ENCODE peak calls at places on chromosomes 1 and 21, in five cellular contexts. One of them, this sample, is unnamed.
A peak's percentile ranks its signal among the peaks of the same experiment; 100 is the strongest.

GRCh38 chr1:246602194-246602593 is 35.9 kb downstream of the CNST start:
- DNase-seq in activated CD4-positive, alpha-beta T cell treated with anti-CD3 and anti-CD28 coated beads for 1 hour: no peak
- DNase-seq in mucosa of gallbladder: no peak
- DNase-seq in H1: no peak
- DNase-seq in SJSA1: no peak
- DNase-seq in this sample: peak; percentile 57

GRCh38 chr1:171762143-171762563 is 19.3 kb upstream of the METTL13 start:
- DNase-seq in SJSA1: no peak
- DNase-seq in activated CD4-positive, alpha-beta T cell treated with anti-CD3 and anti-CD28 coated beads for 1 hour: no peak
- DNase-seq in mucosa of gallbladder: no peak
- DNase-seq in H1: no peak
- DNase-seq in this sample: no peak

GRCh38 chr1:150550222-150551048 is 1.2 kb downstream of the ADAMTSL4 start:
- DNase-seq in SJSA1: no peak
- DNase-seq in mucosa of gallbladder: no peak
- DNase-seq in H1: no peak
- DNase-seq in activated CD4-positive, alpha-beta T cell treated with anti-CD3 and anti-CD28 coated beads for 1 hour: no peak
- DNase-seq in this sample: no peak

GRCh38 chr1:156081174-156082110 is 823 bp downstream of the MEX3A start:
- DNase-seq in SJSA1: no peak
- DNase-seq in activated CD4-positive, alpha-beta T cell treated with anti-CD3 and anti-CD28 coated beads for 1 hour: no peak
- DNase-seq in H1: no peak
- DNase-seq in mucosa of gallbladder: no peak
- DNase-seq in this sample: no peak

GRCh38 chr1:153566414-153567371 is 1.0 kb upstream of the S100A2 start:
- DNase-seq in H1: peak; percentile 90
- DNase-seq in mucosa of gallbladder: peak; percentile 96
- DNase-seq in activated CD4-positive, alpha-beta T cell treated with anti-CD3 and anti-CD28 coated beads for 1 hour: peak; percentile 80
- DNase-seq in SJSA1: peak; percentile 99
- DNase-seq in this sample: peak; percentile 95

GRCh38 chr1:109895720-109896504 is 14.7 kb upstream of the CSF1 start:
- DNase-seq in SJSA1: peak; percentile 66
- DNase-seq in activated CD4-positive, alpha-beta T cell treated with anti-CD3 and anti-CD28 coated beads for 1 hour: no peak
- DNase-seq in H1: no peak
- DNase-seq in mucosa of gallbladder: peak; percentile 56
- DNase-seq in this sample: peak; percentile 53

GRCh38 chr1:193434319-193434718 is 247.9 kb upstream of the B3GALT2 start:
- DNase-seq in mucosa of gallbladder: no peak
- DNase-seq in SJSA1: no peak
- DNase-seq in activated CD4-positive, alpha-beta T cell treated with anti-CD3 and anti-CD28 coated beads for 1 hour: no peak
- DNase-seq in H1: no peak
- DNase-seq in this sample: no peak

GRCh38 chr1:47598357-47598756 is 160.5 kb downstream of the FOXD2 start:
- DNase-seq in mucosa of gallbladder: peak; percentile 1
- DNase-seq in H1: no peak
- DNase-seq in SJSA1: no peak
- DNase-seq in activated CD4-positive, alpha-beta T cell treated with anti-CD3 and anti-CD28 coated beads for 1 hour: no peak
- DNase-seq in this sample: no peak

GRCh38 chr1:218374972-218375371 is 29.8 kb downstream of the TGFB2 start:
- DNase-seq in H1: no peak
- DNase-seq in mucosa of gallbladder: no peak
- DNase-seq in SJSA1: peak; percentile 53
- DNase-seq in activated CD4-positive, alpha-beta T cell treated with anti-CD3 and anti-CD28 coated beads for 1 hour: no peak
- DNase-seq in this sample: no peak

GRCh38 chr1:69671363-69672010 is 103.8 kb downstream of the LRRC7 start:
- DNase-seq in mucosa of gallbladder: no peak
- DNase-seq in activated CD4-positive, alpha-beta T cell treated with anti-CD3 and anti-CD28 coated beads for 1 hour: no peak
- DNase-seq in SJSA1: no peak
- DNase-seq in H1: no peak
- DNase-seq in this sample: no peak

GRCh38 chr1:42586016-42586415 is 72.2 kb upstream of the PPIH start:
- DNase-seq in H1: no peak
- DNase-seq in activated CD4-positive, alpha-beta T cell treated with anti-CD3 and anti-CD28 coated beads for 1 hour: no peak
- DNase-seq in SJSA1: no peak
- DNase-seq in mucosa of gallbladder: no peak
- DNase-seq in this sample: no peak

GRCh38 chr1:201907621-201908020 is 18.9 kb downstream of the SHISA4 start:
- DNase-seq in mucosa of gallbladder: no peak
- DNase-seq in H1: no peak
- DNase-seq in SJSA1: no peak
- DNase-seq in activated CD4-positive, alpha-beta T cell treated with anti-CD3 and anti-CD28 coated beads for 1 hour: no peak
- DNase-seq in this sample: no peak

GRCh38 chr1:205974712-205975111 is 28.5 kb downstream of the RAB7B start:
- DNase-seq in H1: no peak
- DNase-seq in activated CD4-positive, alpha-beta T cell treated with anti-CD3 and anti-CD28 coated beads for 1 hour: no peak
- DNase-seq in SJSA1: no peak
- DNase-seq in mucosa of gallbladder: no peak
- DNase-seq in this sample: no peak

GRCh38 chr1:174160109-174160473 is 771 bp downstream of the RABGAP1L start:
- DNase-seq in SJSA1: peak; percentile 25
- DNase-seq in H1: no peak
- DNase-seq in mucosa of gallbladder: peak; percentile 33
- DNase-seq in activated CD4-positive, alpha-beta T cell treated with anti-CD3 and anti-CD28 coated beads for 1 hour: peak; percentile 10
- DNase-seq in this sample: peak; percentile 62

GRCh38 chr1:51768971-51769601 is 109.4 kb downstream of the NRDC start:
- DNase-seq in SJSA1: peak; percentile 59
- DNase-seq in H1: no peak
- DNase-seq in mucosa of gallbladder: no peak
- DNase-seq in activated CD4-positive, alpha-beta T cell treated with anti-CD3 and anti-CD28 coated beads for 1 hour: no peak
- DNase-seq in this sample: peak; percentile 42

GRCh38 chr1:204287466-204287881 is 72.3 kb downstream of the PLEKHA6 start:
- DNase-seq in H1: no peak
- DNase-seq in SJSA1: peak; percentile 10
- DNase-seq in activated CD4-positive, alpha-beta T cell treated with anti-CD3 and anti-CD28 coated beads for 1 hour: no peak
- DNase-seq in mucosa of gallbladder: no peak
- DNase-seq in this sample: no peak

GRCh38 chr1:78651247-78651646 is 1.6 kb downstream of the IFI44 start:
- DNase-seq in H1: no peak
- DNase-seq in mucosa of gallbladder: no peak
- DNase-seq in SJSA1: peak; percentile 60
- DNase-seq in activated CD4-positive, alpha-beta T cell treated with anti-CD3 and anti-CD28 coated beads for 1 hour: no peak
- DNase-seq in this sample: peak; percentile 23

GRCh38 chr1:31717341-31717740 is 13.5 kb upstream of the COL16A1 start:
- DNase-seq in H1: no peak
- DNase-seq in mucosa of gallbladder: no peak
- DNase-seq in activated CD4-positive, alpha-beta T cell treated with anti-CD3 and anti-CD28 coated beads for 1 hour: no peak
- DNase-seq in SJSA1: no peak
- DNase-seq in this sample: no peak

GRCh38 chr1:215923129-215923824 is 356.2 kb downstream of the KCTD3 start:
- DNase-seq in H1: no peak
- DNase-seq in SJSA1: no peak
- DNase-seq in mucosa of gallbladder: no peak
- DNase-seq in activated CD4-positive, alpha-beta T cell treated with anti-CD3 and anti-CD28 coated beads for 1 hour: no peak
- DNase-seq in this sample: no peak

GRCh38 chr1:84997667-84998600 is 1.0 kb upstream of the MCOLN2 start:
- DNase-seq in mucosa of gallbladder: no peak
- DNase-seq in activated CD4-positive, alpha-beta T cell treated with anti-CD3 and anti-CD28 coated beads for 1 hour: no peak
- DNase-seq in H1: no peak
- DNase-seq in SJSA1: no peak
- DNase-seq in this sample: peak; percentile 19

GRCh38 chr1:200483491-200484143 is 73.8 kb upstream of the ZNF281 start:
- DNase-seq in H1: no peak
- DNase-seq in SJSA1: peak; percentile 85
- DNase-seq in activated CD4-positive, alpha-beta T cell treated with anti-CD3 and anti-CD28 coated beads for 1 hour: peak; percentile 26
- DNase-seq in mucosa of gallbladder: peak; percentile 44
- DNase-seq in this sample: peak; percentile 90

GRCh38 chr1:187948170-187948794 is 1119.5 kb downstream of the PLA2G4A start:
- DNase-seq in activated CD4-positive, alpha-beta T cell treated with anti-CD3 and anti-CD28 coated beads for 1 hour: no peak
- DNase-seq in mucosa of gallbladder: peak; percentile 28
- DNase-seq in H1: no peak
- DNase-seq in SJSA1: no peak
- DNase-seq in this sample: no peak

GRCh38 chr1:240111558-240111957 is 19.9 kb downstream of the FMN2 start:
- DNase-seq in activated CD4-positive, alpha-beta T cell treated with anti-CD3 and anti-CD28 coated beads for 1 hour: no peak
- DNase-seq in SJSA1: no peak
- DNase-seq in mucosa of gallbladder: no peak
- DNase-seq in H1: no peak
- DNase-seq in this sample: no peak

GRCh38 chr1:61524206-61524605 is 200.7 kb downstream of the TM2D1 start:
- DNase-seq in SJSA1: no peak
- DNase-seq in activated CD4-positive, alpha-beta T cell treated with anti-CD3 and anti-CD28 coated beads for 1 hour: no peak
- DNase-seq in mucosa of gallbladder: no peak
- DNase-seq in H1: no peak
- DNase-seq in this sample: no peak

GRCh38 chr21:26845066-26845749 is at the start of gene ADAMTS1:
- DNase-seq in mucosa of gallbladder: peak; percentile 86
- DNase-seq in SJSA1: peak; percentile 93
- DNase-seq in H1: peak; percentile 68
- DNase-seq in activated CD4-positive, alpha-beta T cell treated with anti-CD3 and anti-CD28 coated beads for 1 hour: no peak
- DNase-seq in this sample: peak; percentile 26

GRCh38 chr21:15343066-15343465 is 278.3 kb upstream of the NRIP1 start:
- DNase-seq in activated CD4-positive, alpha-beta T cell treated with anti-CD3 and anti-CD28 coated beads for 1 hour: no peak
- DNase-seq in H1: no peak
- DNase-seq in mucosa of gallbladder: no peak
- DNase-seq in SJSA1: no peak
- DNase-seq in this sample: no peak

GRCh38 chr1:47745725-47746609 is 251.2 kb downstream of the TRABD2B start:
- DNase-seq in SJSA1: no peak
- DNase-seq in activated CD4-positive, alpha-beta T cell treated with anti-CD3 and anti-CD28 coated beads for 1 hour: no peak
- DNase-seq in H1: no peak
- DNase-seq in mucosa of gallbladder: no peak
- DNase-seq in this sample: no peak